ENCODE peak calls at places on chromosomes 5 and 9, in six cellular contexts. J, Y, Q, G, K and H are unnamed samples.

GRCh38 chr9:135857371-135857786 is 50.0 kb downstream of the CAMSAP1 start:
- DNase-seq in K (no peak), G (no peak), J (no peak), Q (no peak), Y (no peak), H (no peak)

GRCh38 chr9:109098221-109098959 is 21.4 kb downstream of the TMEM245 start:
- DNase-seq in J (no peak), K (peak), G (no peak), Y (peak), Q (no peak), H (no peak)

GRCh38 chr9:108512426-108513173 is 343.2 kb downstream of the ACTL7B start:
- DNase-seq in K (no peak), Y (no peak), G (no peak), Q (no peak), J (no peak), H (peak)

GRCh38 chr9:86585422-86586143 is 231.4 kb upstream of the TUT7 start:
- DNase-seq in Q (no peak), K (no peak), Y (peak), J (no peak), G (no peak), H (peak)

GRCh38 chr5:33507426-33507825 is 66.7 kb downstream of the TARS1 start:
- DNase-seq in J (no peak), Q (no peak), K (no peak), G (no peak), Y (no peak), H (no peak)

GRCh38 chr9:84501587-84501986 is 161.0 kb upstream of the SLC28A3 start:
- DNase-seq in G (no peak), Y (peak), J (no peak), K (no peak), Q (no peak), H (no peak)

GRCh38 chr9:98778711-98779530 is 17.4 kb downstream of the ANKS6 start:
- DNase-seq in Y (peak), G (no peak), Q (no peak), J (peak), K (peak), H (no peak)

GRCh38 chr9:136363106-136363605 is 388 bp downstream of the DNLZ start:
- DNase-seq in Q (peak), G (peak), K (peak), Y (peak), J (peak), H (peak)

GRCh38 chr9:137150485-137151060 is 11.6 kb downstream of the GRIN1 start:
- DNase-seq in Y (no peak), K (peak), J (no peak), G (no peak), Q (peak), H (peak)

GRCh38 chr5:147439253-147439652 is 70.6 kb downstream of the DPYSL3 start:
- DNase-seq in Y (no peak), G (no peak), J (no peak), K (no peak), Q (no peak), H (no peak)

GRCh38 chr5:144812770-144813169 is 642.1 kb downstream of the KCTD16 start:
- DNase-seq in G (no peak), J (no peak), K (no peak), Y (peak), Q (no peak), H (no peak)

GRCh38 chr5:18197734-18198133 is 563.5 kb downstream of the TAF11L14 start:
- DNase-seq in J (no peak), Q (no peak), K (no peak), Y (no peak), G (no peak), H (no peak)

GRCh38 chr9:6956796-6957355 is 199.1 kb downstream of the KDM4C start:
- DNase-seq in Y (no peak), G (no peak), K (no peak), Q (no peak), J (no peak), H (no peak)

GRCh38 chr9:111896942-111897830 is 572 bp downstream of the UGCG start:
- DNase-seq in J (no peak), G (no peak), Y (peak), Q (peak), K (peak), H (peak)

GRCh38 chr9:38681747-38682227 is 38.1 kb downstream of the FAM240B start:
- DNase-seq in Q (no peak), J (no peak), K (no peak), Y (no peak), G (no peak), H (no peak)

GRCh38 chr5:93572773-93573626 is 8.0 kb downstream of the NR2F1-AS1 start:
- DNase-seq in Q (no peak), G (no peak), J (peak), K (peak), Y (no peak), H (peak)

GRCh38 chr5:72556351-72557146 is 49.3 kb upstream of the ZNF366 start:
- DNase-seq in G (no peak), Q (peak), Y (peak), K (no peak), J (peak), H (peak)

GRCh38 chr5:73419414-73420390 is 28.9 kb downstream of the FOXD1 start:
- DNase-seq in K (no peak), Q (peak), G (no peak), Y (peak), J (no peak), H (peak)

GRCh38 chr9:79603222-79603925 is 31.6 kb downstream of the TLE4 start:
- DNase-seq in G (no peak), Y (no peak), K (no peak), Q (no peak), J (no peak), H (no peak)

GRCh38 chr9:124297553-124297905 is 39.8 kb downstream of the NEK6 start:
- DNase-seq in Q (peak), G (no peak), K (no peak), J (no peak), Y (peak), H (peak)

GRCh38 chr5:138706655-138707480 is 46.4 kb upstream of the CTNNA1 start:
- DNase-seq in K (no peak), Q (peak), J (no peak), G (no peak), Y (peak), H (peak)

GRCh38 chr5:67808340-67808739 is 407.2 kb upstream of the PIK3R1 start:
- DNase-seq in G (no peak), J (no peak), Q (peak), Y (no peak), K (no peak), H (no peak)

GRCh38 chr9:136747161-136748060 is 914 bp downstream of the LCN6 start:
- DNase-seq in Q (no peak), J (no peak), G (no peak), Y (no peak), K (no peak), H (no peak)

GRCh38 chr5:28473531-28474107 is 1435.2 kb upstream of the CDH9 start:
- DNase-seq in G (no peak), Q (no peak), J (no peak), Y (peak), K (peak), H (no peak)

GRCh38 chr9:77708416-77708815 is 60.3 kb upstream of the GNA14 start:
- DNase-seq in K (no peak), Y (no peak), G (no peak), J (no peak), Q (no peak), H (no peak)

GRCh38 chr5:21646469-21646868 is 1206.7 kb downstream of the CDH12 start:
- DNase-seq in K (no peak), G (no peak), Y (no peak), J (no peak), Q (no peak), H (no peak)

GRCh38 chr5:164487939-164488338 is 982.5 kb downstream of the MAT2B start:
- DNase-seq in J (no peak), Y (no peak), Q (no peak), K (no peak), G (no peak), H (no peak)

GRCh38 chr5:141822134-141822533 is 56.1 kb downstream of the PCDH1 start:
- DNase-seq in K (no peak), G (no peak), J (no peak), Y (peak), Q (no peak), H (no peak)

GRCh38 chr5:8188874-8189588 is 320.1 kb downstream of the MTRR start:
- DNase-seq in J (no peak), Q (no peak), G (no peak), K (no peak), Y (no peak), H (no peak)

GRCh38 chr5:139882961-139883539 is 87.4 kb downstream of the PSD2 start:
- DNase-seq in J (no peak), K (peak), Y (peak), Q (no peak), G (no peak), H (no peak)

GRCh38 chr9:18498947-18499585 is 25.1 kb downstream of the ADAMTSL1 start:
- DNase-seq in G (no peak), Q (no peak), Y (no peak), K (no peak), J (no peak), H (no peak)

GRCh38 chr9:98899399-98900056 is 44.2 kb upstream of the COL15A1 start:
- DNase-seq in G (no peak), J (no peak), Y (peak), Q (no peak), K (peak), H (no peak)

GRCh38 chr9:129351642-129352151 is 173.6 kb upstream of the IER5L start:
- DNase-seq in Y (no peak), K (peak), J (no peak), G (no peak), Q (no peak), H (no peak)

GRCh38 chr9:119092125-119092524 is 277.1 kb downstream of the BRINP1 start:
- DNase-seq in Q (no peak), G (no peak), J (no peak), Y (no peak), K (no peak), H (no peak)

GRCh38 chr5:169426674-169427250 is 125.8 kb upstream of the SLIT3 start:
- DNase-seq in Q (no peak), G (no peak), J (no peak), K (no peak), Y (no peak), H (peak)

GRCh38 chr9:78115073-78115472 is 83.5 kb upstream of the GNAQ start:
- DNase-seq in J (no peak), Y (no peak), Q (no peak), K (no peak), G (no peak), H (peak)

GRCh38 chr9:98603821-98604383 is 104.8 kb downstream of the GABBR2 start:
- DNase-seq in K (peak), Q (no peak), J (no peak), Y (no peak), G (no peak), H (peak)

GRCh38 chr9:96612105-96612965 is 7.3 kb downstream of the CDC14B start:
- DNase-seq in G (no peak), Y (peak), K (no peak), Q (peak), J (no peak), H (peak)

GRCh38 chr5:68505917-68506860 is 290.6 kb downstream of the PIK3R1 start:
- DNase-seq in G (no peak), Q (no peak), Y (peak), J (no peak), K (no peak), H (no peak)

GRCh38 chr9:38337706-38338264 is 54.7 kb upstream of the ALDH1B1 start:
- DNase-seq in J (no peak), K (no peak), G (no peak), Y (no peak), Q (no peak), H (peak)

DNA sequence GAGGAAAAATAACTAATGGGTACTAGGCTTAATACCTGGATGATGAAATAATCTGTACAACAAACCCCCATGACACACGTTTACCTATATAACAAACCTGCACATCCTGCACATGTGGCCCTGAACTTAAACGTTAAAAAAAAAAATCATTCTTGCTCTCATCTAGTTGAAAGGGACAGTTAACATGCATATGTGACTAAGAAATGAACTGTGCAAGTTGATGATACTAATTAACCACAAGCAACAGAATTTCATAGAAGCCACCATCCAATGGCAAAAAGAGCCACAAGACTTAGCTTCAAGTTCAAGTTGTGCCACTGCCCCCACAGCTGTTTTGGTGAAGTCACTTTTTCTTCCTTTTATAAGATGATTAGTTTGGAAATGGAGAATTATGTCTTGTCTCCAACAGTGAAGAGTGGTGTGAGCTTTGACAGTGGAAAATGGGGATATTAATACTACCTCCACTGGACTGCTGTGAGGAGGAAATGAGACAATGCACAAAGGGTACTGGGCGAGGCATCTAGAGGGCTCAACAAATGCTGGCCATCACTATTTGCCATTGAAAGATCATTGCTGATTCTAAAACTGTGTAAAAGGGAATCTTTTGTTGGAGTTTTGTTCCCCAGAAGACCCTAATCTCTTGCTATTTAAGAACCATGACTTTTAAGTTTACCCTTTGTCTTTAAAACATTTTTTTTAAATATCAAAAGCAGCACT is 202.1 kb downstream of the EBF1 start:
- DNase-seq in Q (no peak), G (no peak), Y (no peak), J (no peak), K (no peak), H (no peak)
- H3K27ac ChIP-seq in Q (no peak), G (no peak), Y (no peak), J (no peak), K (no peak), H (no peak)

DNA sequence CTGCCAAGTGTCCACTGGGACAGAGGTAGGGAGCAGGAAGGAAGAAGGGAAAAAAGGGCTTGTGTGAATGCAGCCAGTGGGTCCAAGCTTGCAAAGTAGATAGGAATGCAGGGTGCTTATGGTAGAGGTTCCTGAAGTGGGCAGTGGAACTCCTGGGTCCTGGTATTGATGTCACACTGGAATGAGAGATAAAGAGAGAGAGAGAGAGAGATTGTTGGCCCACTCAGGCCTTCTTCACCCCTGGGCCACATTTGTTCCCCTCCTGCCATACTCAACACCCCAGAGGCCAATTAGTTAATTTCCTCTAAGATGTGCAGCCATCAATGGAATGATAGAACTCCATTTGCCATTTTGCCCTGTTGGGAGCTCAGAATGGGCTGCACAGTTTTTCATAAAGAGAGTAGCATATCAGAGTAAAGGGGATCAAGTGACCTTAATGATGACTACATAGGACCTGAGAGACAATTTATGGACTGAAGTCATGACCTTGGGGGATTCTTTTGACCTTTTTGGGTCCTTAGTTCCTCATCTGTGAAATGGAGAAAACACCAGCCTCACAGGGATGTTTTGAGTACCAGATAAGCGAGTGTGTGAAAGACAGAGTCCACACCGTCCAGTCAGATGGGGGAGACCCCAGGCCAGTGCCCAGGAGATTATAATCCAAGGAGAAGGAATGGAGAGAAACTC is 52.9 kb downstream of the PPARGC1B start:
- DNase-seq in G (no peak), K (no peak), Y (no peak), Q (no peak), J (no peak), H (no peak)
- H3K27ac ChIP-seq in G (no peak), K (no peak), Y (no peak), Q (peak), J (no peak), H (no peak)

DNA sequence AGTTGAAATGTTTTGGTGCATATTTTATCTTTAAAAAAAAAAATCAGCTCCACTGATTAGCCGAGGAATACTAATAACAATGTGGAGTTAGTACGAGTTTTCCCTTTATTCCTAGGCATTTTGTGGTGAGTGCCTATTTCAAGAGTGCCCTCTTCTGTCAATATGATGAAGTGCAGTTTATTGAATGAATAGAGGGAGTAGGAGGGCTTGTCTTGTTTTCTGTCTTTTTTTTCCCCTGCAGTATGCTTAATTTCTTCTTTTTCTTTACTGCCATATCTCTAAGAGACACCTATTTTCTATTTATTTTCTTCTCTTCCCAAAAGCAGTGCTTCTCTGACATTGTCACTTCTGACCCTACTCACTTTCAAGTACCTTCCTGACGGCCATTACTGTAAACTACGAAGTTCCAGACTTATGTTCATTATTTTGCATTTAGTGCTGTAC is 169.6 kb upstream of the PITX1 start:
- DNase-seq in K (no peak), Q (no peak), Y (no peak), G (no peak), J (no peak), H (no peak)
- H3K27ac ChIP-seq in K (peak), Q (no peak), Y (no peak), G (no peak), J (no peak), H (no peak)

DNA sequence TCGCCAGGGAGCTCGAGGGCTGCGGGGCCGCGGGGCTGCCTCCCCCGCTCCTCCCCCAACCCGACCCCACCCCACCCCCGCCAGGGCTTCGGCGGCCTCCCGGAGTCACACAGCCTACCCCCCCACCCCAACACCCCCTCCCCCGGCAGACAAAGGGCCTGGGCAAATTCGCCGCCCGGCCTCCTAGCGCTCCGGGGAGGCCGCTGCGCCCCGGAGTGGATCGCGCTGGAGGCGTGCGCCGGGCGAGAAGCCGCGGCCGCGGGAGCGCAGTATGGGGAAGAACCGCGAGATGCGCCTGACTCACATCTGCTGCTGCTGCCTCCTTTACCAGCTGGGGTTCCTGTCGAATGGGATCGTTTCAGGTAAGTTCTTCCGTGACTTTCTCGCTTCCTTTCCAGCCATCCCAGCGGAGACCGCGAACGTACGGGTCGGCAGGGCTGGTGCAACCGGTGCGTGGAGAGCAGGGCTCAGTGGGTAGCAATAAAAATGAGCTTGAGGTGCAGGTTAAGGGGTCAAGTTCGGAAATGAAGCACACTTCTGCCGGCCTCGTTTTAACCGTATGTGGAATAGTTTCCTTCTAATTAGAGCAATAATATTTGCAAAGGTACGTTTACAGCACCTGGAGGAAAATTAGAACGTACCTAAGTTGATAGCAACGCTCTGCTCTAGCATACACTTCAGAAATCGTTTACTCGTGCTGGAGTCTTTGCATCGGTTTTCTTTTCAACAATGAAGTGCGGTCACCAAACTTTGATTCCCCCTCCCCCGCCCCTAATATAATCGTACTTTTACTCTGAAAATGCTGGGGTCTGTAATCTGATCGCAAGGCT is at the start of gene ADAMTS19:
- DNase-seq in Q (no peak), Y (peak), G (no peak), K (peak), J (peak), H (peak)
- H3K27ac ChIP-seq in Q (no peak), Y (peak), G (no peak), K (no peak), J (no peak), H (peak)